ENCODE peak calls at places on chromosomes 11 and 22, in nine cellular contexts. M, T, N, B, W, S, Y, E and Z are unnamed samples.

GRCh38 chr22:39087881-39088687 is 9.0 kb upstream of the APOBEC3H start:
- DNase-seq in W (no peak), Y (no peak), T (no peak), E (no peak), B (no peak), S (no peak), M (no peak), N (no peak), Z (no peak)

GRCh38 chr22:30636226-30637077 is 871 bp downstream of the SLC35E4 start:
- DNase-seq in W (peak), Y (no peak), T (no peak), E (no peak), S (peak), N (peak), M (peak), B (no peak), Z (no peak)

GRCh38 chr11:59802639-59803176 is 7.9 kb downstream of the MRPL16 start:
- DNase-seq in N (no peak), Y (no peak), W (no peak), M (peak), T (no peak), B (peak), S (peak), E (no peak), Z (no peak)

GRCh38 chr22:27420817-27421361 is 380.7 kb downstream of the MN1 start:
- DNase-seq in N (peak), B (no peak), S (no peak), Y (peak), M (peak), E (peak), W (peak), T (no peak), Z (no peak)

GRCh38 chr11:128613300-128613995 is 26.1 kb upstream of the ETS1 start:
- DNase-seq in E (no peak), W (no peak), B (no peak), Y (no peak), M (no peak), T (no peak), S (no peak), N (no peak), Z (no peak)

GRCh38 chr11:112797072-112797471 is 164.1 kb upstream of the NCAM1 start:
- DNase-seq in N (peak), S (no peak), B (no peak), E (no peak), T (no peak), W (no peak), M (no peak), Y (no peak), Z (no peak)

GRCh38 chr11:61610905-61611304 is 30.0 kb upstream of the SYT7 start:
- DNase-seq in T (no peak), Y (no peak), S (no peak), N (no peak), E (no peak), M (no peak), B (no peak), W (no peak), Z (no peak)

GRCh38 chr22:46083383-46084350 is 66.7 kb upstream of the PPARA start:
- DNase-seq in W (peak), N (no peak), M (no peak), S (no peak), Y (no peak), E (peak), B (no peak), T (no peak), Z (no peak)

GRCh38 chr22:50014655-50015401 is 2.3 kb upstream of the IL17REL start:
- DNase-seq in T (no peak), E (peak), W (no peak), Y (no peak), M (no peak), N (no peak), S (no peak), B (no peak), Z (no peak)

GRCh38 chr11:62501432-62501891 is 45.1 kb downstream of the AHNAK start:
- DNase-seq in B (no peak), N (peak), Y (no peak), M (peak), T (no peak), W (peak), E (no peak), S (no peak), Z (no peak)

GRCh38 chr11:70796601-70797000 is 398.3 kb downstream of the CTTN start:
- DNase-seq in S (no peak), Y (no peak), T (no peak), N (no peak), M (no peak), B (no peak), W (no peak), E (no peak), Z (no peak)

GRCh38 chr22:48154169-48154942 is 1391.9 kb downstream of the TBC1D22A start:
- DNase-seq in Y (no peak), T (no peak), W (no peak), S (no peak), M (no peak), E (no peak), N (no peak), B (no peak), Z (no peak)

GRCh38 chr11:14418801-14419417 is 59.9 kb upstream of the RRAS2 start:
- DNase-seq in T (no peak), W (no peak), S (peak), B (no peak), E (no peak), M (no peak), N (no peak), Y (no peak), Z (no peak)

GRCh38 chr11:36510567-36511020 is 522 bp upstream of the TRAF6 start:
- DNase-seq in T (no peak), B (no peak), E (no peak), W (no peak), M (no peak), S (peak), N (no peak), Y (no peak), Z (no peak)

GRCh38 chr11:107140988-107141387 is 122.7 kb upstream of the GUCY1A2 start:
- DNase-seq in M (no peak), E (no peak), W (no peak), N (no peak), T (no peak), B (no peak), Y (no peak), S (no peak), Z (no peak)

GRCh38 chr11:122696662-122697061 is 41.1 kb downstream of the UBASH3B start:
- DNase-seq in N (no peak), S (no peak), T (no peak), W (no peak), E (no peak), B (peak), M (no peak), Y (no peak), Z (no peak)